ENCODE peak calls at places on chromosome X, in five cellular contexts. One of them, this sample, is unnamed.
A peak's percentile ranks its signal among the peaks of the same experiment; 100 is the strongest.

GRCh38 chrX:11558972-11559371 is 106.7 kb downstream of the ARHGAP6 start:
- DNase-seq in body of pancreas: no peak
- DNase-seq in right atrium auricular region: no peak
- DNase-seq in SJSA1: no peak
- DNase-seq in pancreas: no peak
- DNase-seq in this sample: no peak

GRCh38 chrX:13077168-13077567 is 32.7 kb upstream of the FAM9C start:
- DNase-seq in body of pancreas: no peak
- DNase-seq in right atrium auricular region: no peak
- DNase-seq in SJSA1: peak; percentile 49
- DNase-seq in pancreas: no peak
- DNase-seq in this sample: no peak

GRCh38 chrX:83416273-83416672 is 91.8 kb upstream of the POU3F4 start:
- DNase-seq in body of pancreas: no peak
- DNase-seq in right atrium auricular region: no peak
- DNase-seq in SJSA1: no peak
- DNase-seq in pancreas: no peak
- DNase-seq in this sample: no peak

GRCh38 chrX:2325076-2325784 is 175.5 kb downstream of the DHRSX start:
- DNase-seq in body of pancreas: peak; percentile 71
- DNase-seq in right atrium auricular region: peak; percentile 90
- DNase-seq in SJSA1: no peak
- DNase-seq in pancreas: peak; percentile 75
- DNase-seq in this sample: peak; percentile 66

GRCh38 chrX:7582191-7582590 is 260.8 kb upstream of the VCX start:
- DNase-seq in body of pancreas: no peak
- DNase-seq in right atrium auricular region: no peak
- DNase-seq in SJSA1: no peak
- DNase-seq in pancreas: no peak
- DNase-seq in this sample: no peak

GRCh38 chrX:142998447-142999208 is 27.1 kb upstream of the SPANXN4 start:
- DNase-seq in body of pancreas: no peak
- DNase-seq in right atrium auricular region: no peak
- DNase-seq in SJSA1: no peak
- DNase-seq in pancreas: no peak
- DNase-seq in this sample: no peak

GRCh38 chrX:40130207-40130606 is 32.4 kb upstream of the BCOR start:
- DNase-seq in body of pancreas: no peak
- DNase-seq in right atrium auricular region: no peak
- DNase-seq in SJSA1: peak; percentile 61
- DNase-seq in pancreas: no peak
- DNase-seq in this sample: no peak

GRCh38 chrX:134718329-134719317 is 60.4 kb upstream of the PLAC1 start:
- DNase-seq in body of pancreas: peak; percentile 19
- DNase-seq in right atrium auricular region: no peak
- DNase-seq in SJSA1: peak; percentile 81
- DNase-seq in pancreas: peak; percentile 11
- DNase-seq in this sample: no peak

GRCh38 chrX:136210243-136210642 is 41.0 kb downstream of the MAP7D3 start:
- DNase-seq in body of pancreas: no peak
- DNase-seq in right atrium auricular region: no peak
- DNase-seq in SJSA1: no peak
- DNase-seq in pancreas: no peak
- DNase-seq in this sample: no peak

GRCh38 chrX:136209016-136209738 is 42.0 kb downstream of the MAP7D3 start:
- DNase-seq in body of pancreas: peak; percentile 40
- DNase-seq in right atrium auricular region: no peak
- DNase-seq in SJSA1: peak; percentile 48
- DNase-seq in pancreas: peak; percentile 6
- DNase-seq in this sample: peak; percentile 45

GRCh38 chrX:136210806-136211205 is 40.4 kb downstream of the MAP7D3 start:
- DNase-seq in body of pancreas: no peak
- DNase-seq in right atrium auricular region: no peak
- DNase-seq in SJSA1: no peak
- DNase-seq in pancreas: no peak
- DNase-seq in this sample: no peak

GRCh38 chrX:136207546-136207945 is 43.7 kb downstream of the MAP7D3 start:
- DNase-seq in body of pancreas: no peak
- DNase-seq in right atrium auricular region: no peak
- DNase-seq in SJSA1: no peak
- DNase-seq in pancreas: no peak
- DNase-seq in this sample: no peak

GRCh38 chrX:136209751-136210150 is 41.4 kb downstream of the MAP7D3 start:
- DNase-seq in body of pancreas: no peak
- DNase-seq in right atrium auricular region: no peak
- DNase-seq in SJSA1: no peak
- DNase-seq in pancreas: no peak
- DNase-seq in this sample: no peak
- H3K27ac ChIP-seq in body of pancreas: no peak overlapping the region
- H3K27ac ChIP-seq in right atrium auricular region: peak overlapping the region; percentile 75
- H3K27ac ChIP-seq in SJSA1: no peak overlapping the region
- H3K27ac ChIP-seq in pancreas: no peak overlapping the region
- H3K27ac ChIP-seq in this sample: no peak overlapping the region

DNA sequence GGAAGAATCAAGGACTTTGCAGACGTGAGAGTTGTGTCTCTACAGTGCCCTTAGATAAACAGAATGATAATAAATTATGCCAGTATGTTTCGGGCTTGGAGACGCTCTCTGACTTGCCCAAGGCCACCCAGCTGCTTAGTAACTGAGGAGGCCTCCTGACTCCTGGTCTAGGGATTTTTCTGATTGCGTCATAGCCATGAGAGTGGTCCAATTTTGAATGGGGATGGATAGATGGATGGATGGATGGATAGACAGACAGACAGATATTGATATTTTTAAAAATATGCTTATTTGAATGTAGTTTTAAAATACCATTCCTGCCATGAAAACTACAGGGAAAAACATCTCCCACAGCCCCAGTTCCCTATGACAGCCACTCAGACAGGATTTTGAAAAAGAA is 15.5 kb downstream of the ARHGAP36 start:
- DNase-seq in body of pancreas: no peak
- DNase-seq in right atrium auricular region: no peak
- DNase-seq in SJSA1: no peak
- DNase-seq in pancreas: no peak
- DNase-seq in this sample: no peak
- H3K27me3 ChIP-seq in body of pancreas: no peaks in the 10 kb centered on the region
- H3K27me3 ChIP-seq in right atrium auricular region: no peaks in the 10 kb centered on the region
- H3K27me3 ChIP-seq in SJSA1: no peaks in the 10 kb centered on the region
- H3K27me3 ChIP-seq in pancreas: no peaks in the 10 kb centered on the region
- H3K27me3 ChIP-seq in this sample: no peaks in the 10 kb centered on the region

DNA sequence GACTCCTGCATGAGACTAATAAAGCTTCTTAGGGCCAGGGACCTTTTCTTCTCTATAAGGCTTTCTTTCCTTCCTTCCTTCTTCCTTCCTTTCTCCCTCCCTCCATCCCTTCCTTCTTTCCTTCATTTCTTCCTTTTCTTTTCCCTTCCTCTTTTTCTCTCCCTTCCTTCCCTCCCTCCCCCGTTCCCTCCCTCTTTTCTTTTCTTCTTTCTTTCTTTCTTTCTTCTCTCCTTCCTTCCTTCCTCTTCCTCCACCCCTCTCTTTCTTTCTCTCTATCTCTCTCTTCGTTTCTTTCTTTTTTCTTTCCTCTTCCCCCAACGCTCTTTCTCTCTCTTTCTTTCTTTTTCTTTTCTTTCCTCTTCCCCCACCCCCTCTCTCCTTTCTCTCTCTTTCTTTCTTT is 2.5 kb upstream of the MAGEB17 start:
- DNase-seq in body of pancreas: no peak
- DNase-seq in right atrium auricular region: no peak
- DNase-seq in SJSA1: no peak
- DNase-seq in pancreas: no peak
- DNase-seq in this sample: no peak
- H3K4me1 ChIP-seq in body of pancreas: no peaks in the 10 kb centered on the region
- H3K4me1 ChIP-seq in right atrium auricular region: no peaks in the 10 kb centered on the region
- H3K4me1 ChIP-seq in SJSA1: peaks cover 19% of the 10 kb centered on the region
- H3K4me1 ChIP-seq in pancreas: no peaks in the 10 kb centered on the region
- H3K4me1 ChIP-seq in this sample: no peaks in the 10 kb centered on the region

GRCh38 chrX:133376422-133376821 is 38.9 kb downstream of the GPC4 start:
- DNase-seq in body of pancreas: no peak
- DNase-seq in right atrium auricular region: no peak
- DNase-seq in SJSA1: no peak
- DNase-seq in pancreas: no peak
- DNase-seq in this sample: no peak

GRCh38 chrX:133370719-133371275 is 44.5 kb downstream of the GPC4 start:
- DNase-seq in body of pancreas: no peak
- DNase-seq in right atrium auricular region: no peak
- DNase-seq in SJSA1: no peak
- DNase-seq in pancreas: no peak
- DNase-seq in this sample: no peak

GRCh38 chrX:133373366-133374079 is 41.8 kb downstream of the GPC4 start:
- DNase-seq in body of pancreas: peak; percentile 18
- DNase-seq in right atrium auricular region: no peak
- DNase-seq in SJSA1: no peak
- DNase-seq in pancreas: peak; percentile 4
- DNase-seq in this sample: no peak

GRCh38 chrX:133375558-133376340 is 39.5 kb downstream of the GPC4 start:
- DNase-seq in body of pancreas: peak; percentile 29
- DNase-seq in right atrium auricular region: no peak
- DNase-seq in SJSA1: no peak
- DNase-seq in pancreas: no peak
- DNase-seq in this sample: no peak

GRCh38 chrX:133374874-133375387 is 40.4 kb downstream of the GPC4 start:
- DNase-seq in body of pancreas: no peak
- DNase-seq in right atrium auricular region: no peak
- DNase-seq in SJSA1: no peak
- DNase-seq in pancreas: no peak
- DNase-seq in this sample: no peak
- H3K27ac ChIP-seq in body of pancreas: no peak overlapping the region
- H3K27ac ChIP-seq in right atrium auricular region: no peak overlapping the region
- H3K27ac ChIP-seq in SJSA1: no peak overlapping the region
- H3K27ac ChIP-seq in pancreas: no peak overlapping the region
- H3K27ac ChIP-seq in this sample: no peak overlapping the region

DNA sequence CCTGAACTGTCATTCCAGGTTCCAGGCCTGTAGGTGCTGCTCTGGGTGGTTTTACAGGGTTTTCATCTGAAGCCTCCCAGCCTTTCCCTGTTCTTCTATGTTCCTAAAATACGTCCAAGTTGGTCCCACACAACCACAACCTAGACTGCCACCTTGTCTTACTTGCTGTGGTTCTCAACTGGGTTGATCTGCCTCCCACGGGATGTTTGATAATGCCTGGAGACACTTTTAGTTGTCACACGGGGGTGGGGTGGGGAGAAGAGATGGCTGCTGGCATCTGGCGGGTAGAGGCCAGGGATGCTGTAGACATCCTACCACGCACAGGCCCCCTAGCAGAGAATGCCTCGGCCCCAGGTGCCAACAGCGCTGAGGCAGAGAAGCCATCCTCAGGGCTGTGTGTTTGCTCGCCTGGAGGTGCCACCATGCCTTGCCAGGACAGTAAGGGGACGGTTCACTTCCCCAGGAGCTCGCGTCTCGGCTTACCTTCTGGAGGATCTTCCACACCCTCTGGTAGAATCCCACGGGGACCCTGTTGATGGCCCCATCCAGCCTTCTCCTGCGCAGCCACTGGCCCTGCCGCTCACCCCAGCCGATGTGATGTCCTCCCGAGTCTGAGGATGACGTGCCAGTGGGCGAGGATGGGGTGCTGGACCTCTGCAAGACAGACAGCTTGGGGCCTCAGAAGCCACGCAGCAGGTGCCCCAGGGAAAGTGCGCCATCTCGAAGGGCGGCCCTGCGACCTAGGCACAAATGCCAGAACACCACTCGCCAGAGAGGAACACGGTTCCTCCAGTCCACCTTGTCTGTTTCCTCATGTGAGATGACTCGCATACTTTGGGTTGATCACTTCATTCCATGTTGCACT is 87.0 kb downstream of the PHKA2 start:
- DNase-seq in body of pancreas: no peak
- DNase-seq in right atrium auricular region: no peak
- DNase-seq in SJSA1: no peak
- DNase-seq in pancreas: no peak
- DNase-seq in this sample: no peak
- H3K27me3 ChIP-seq in body of pancreas: no peaks in the 10 kb centered on the region
- H3K27me3 ChIP-seq in right atrium auricular region: no peaks in the 10 kb centered on the region
- H3K27me3 ChIP-seq in SJSA1: no peaks in the 10 kb centered on the region
- H3K27me3 ChIP-seq in pancreas: no peaks in the 10 kb centered on the region
- H3K27me3 ChIP-seq in this sample: no peaks in the 10 kb centered on the region

GRCh38 chrX:38856670-38857069 is 55.4 kb downstream of the MID1IP1 start:
- DNase-seq in body of pancreas: no peak
- DNase-seq in right atrium auricular region: no peak
- DNase-seq in SJSA1: no peak
- DNase-seq in pancreas: no peak
- DNase-seq in this sample: no peak

GRCh38 chrX:38860106-38861013 is 59.1 kb downstream of the MID1IP1 start:
- DNase-seq in body of pancreas: no peak
- DNase-seq in right atrium auricular region: no peak
- DNase-seq in SJSA1: no peak
- DNase-seq in pancreas: no peak
- DNase-seq in this sample: no peak

GRCh38 chrX:38854305-38854704 is 53.0 kb downstream of the MID1IP1 start:
- DNase-seq in body of pancreas: no peak
- DNase-seq in right atrium auricular region: no peak
- DNase-seq in SJSA1: no peak
- DNase-seq in pancreas: no peak
- DNase-seq in this sample: no peak

GRCh38 chrX:38859602-38860001 is 58.3 kb downstream of the MID1IP1 start:
- DNase-seq in body of pancreas: no peak
- DNase-seq in right atrium auricular region: no peak
- DNase-seq in SJSA1: no peak
- DNase-seq in pancreas: no peak
- DNase-seq in this sample: no peak

DNA sequence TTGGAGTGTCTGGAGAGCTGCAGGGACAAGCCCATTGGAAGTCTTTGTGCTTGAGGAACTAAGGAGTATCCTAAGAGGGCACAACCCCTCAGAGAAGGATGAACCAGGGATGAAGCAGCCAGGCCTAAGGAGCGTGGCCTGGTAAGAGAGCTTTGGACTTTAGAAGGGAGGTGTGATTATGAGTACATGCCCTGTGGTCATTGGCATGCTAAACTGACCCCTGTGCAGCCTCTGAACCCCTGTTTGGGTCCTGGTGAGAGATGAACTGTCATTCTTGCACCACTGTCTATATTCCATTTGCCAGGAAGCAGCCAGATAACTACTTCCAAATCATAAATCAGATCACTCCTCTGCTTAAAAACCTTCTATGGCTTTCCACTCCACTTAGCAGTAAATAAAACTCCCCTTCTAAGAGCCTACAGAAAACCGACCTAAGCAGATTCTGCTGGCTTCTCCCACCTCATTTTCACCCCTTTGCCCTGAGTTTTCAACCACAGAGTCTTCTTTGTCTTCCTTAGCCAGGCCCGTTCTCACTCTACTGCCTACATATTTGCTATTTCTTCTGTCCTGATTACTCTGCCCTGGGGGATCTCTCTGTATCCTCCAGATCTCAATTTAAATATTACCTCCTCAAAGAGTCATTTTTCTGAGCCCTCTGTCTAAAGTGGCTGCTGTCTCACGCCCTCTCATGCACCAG is 56.6 kb downstream of the MID1IP1 start:
- DNase-seq in body of pancreas: no peak
- DNase-seq in right atrium auricular region: no peak
- DNase-seq in SJSA1: no peak
- DNase-seq in pancreas: no peak
- DNase-seq in this sample: no peak
- H3K4me1 ChIP-seq in body of pancreas: no peaks in the 10 kb centered on the region
- H3K4me1 ChIP-seq in right atrium auricular region: no peaks in the 10 kb centered on the region
- H3K4me1 ChIP-seq in SJSA1: no peaks in the 10 kb centered on the region
- H3K4me1 ChIP-seq in pancreas: no peaks in the 10 kb centered on the region
- H3K4me1 ChIP-seq in this sample: no peaks in the 10 kb centered on the region

This sample was measured in right lobe of liver.